ENCODE peak calls at places on chromosomes 16 and 17, in ten cellular contexts. Z is upper lobe of left lung; I is Ammon's horn; O is dorsolateral prefrontal cortex; T is activated naive CD4-positive, alpha-beta T cell; Q is stimulated activated naive CD8-positive, alpha-beta T cell treated with anti-CD3 and anti-CD28 coated beads, Interleukin-15, Interleukin-2, amounts not matched to agents 100 U/mL and 50 U/mL, for 24 hours; V is Calu3; H is AG09309; F is GOT3; R is PC-3. X is an unnamed sample.

GRCh38 chr17:45640141-45640850 is 143.8 kb upstream of the CRHR1 start:
- DNase-seq in Z (no peak), I (peak), O (peak), T (no peak), Q (peak), V (peak), H (peak), F (no peak), R (peak), X (no peak)

GRCh38 chr16:84687715-84688114 is 12.1 kb upstream of the USP10 start:
- DNase-seq in Z (no peak), I (no peak), O (no peak), T (no peak), Q (no peak), V (no peak), H (peak), F (no peak), R (peak), X (no peak)

GRCh38 chr17:80308672-80309517 is 48.2 kb downstream of the RNF213 start:
- DNase-seq in Z (no peak), I (no peak), O (no peak), T (no peak), Q (no peak), V (no peak), H (no peak), F (no peak), R (no peak), X (no peak)

GRCh38 chr16:30753596-30753995 is 5.4 kb downstream of the PHKG2 start:
- DNase-seq in Z (no peak), I (no peak), O (no peak), T (no peak), Q (no peak), V (no peak), H (no peak), F (no peak), R (no peak), X (no peak)

GRCh38 chr17:6104956-6105355 is 34.8 kb downstream of the WSCD1 start:
- DNase-seq in Z (no peak), I (no peak), O (peak), T (no peak), Q (no peak), V (no peak), H (no peak), F (no peak), R (peak), X (no peak)

GRCh38 chr17:75731086-75731715 is 9.9 kb downstream of the ITGB4 start:
- DNase-seq in Z (no peak), I (no peak), O (no peak), T (no peak), Q (no peak), V (no peak), H (no peak), F (no peak), R (no peak), X (no peak)

GRCh38 chr17:67608691-67609090 is 109.0 kb upstream of the NOL11 start:
- DNase-seq in Z (no peak), I (peak), O (peak), T (no peak), Q (no peak), V (no peak), H (peak), F (no peak), R (peak), X (no peak)

GRCh38 chr16:13421726-13422125 is 498.2 kb upstream of the ERCC4 start:
- DNase-seq in Z (no peak), I (no peak), O (no peak), T (no peak), Q (no peak), V (no peak), H (no peak), F (no peak), R (no peak), X (no peak)

GRCh38 chr17:28328325-28328724 is 6.9 kb downstream of the IFT20 start:
- DNase-seq in Z (no peak), I (no peak), O (no peak), T (no peak), Q (no peak), V (no peak), H (no peak), F (no peak), R (no peak), X (no peak)

GRCh38 chr16:19505600-19506303 is 16.1 kb downstream of the GDE1 start:
- DNase-seq in Z (no peak), I (no peak), O (no peak), T (no peak), Q (no peak), V (no peak), H (no peak), F (no peak), R (peak), X (no peak)

GRCh38 chr17:2123467-2124251 is 68.8 kb downstream of the HIC1 start:
- DNase-seq in Z (no peak), I (peak), O (no peak), T (no peak), Q (no peak), V (no peak), H (no peak), F (no peak), R (no peak), X (no peak)

GRCh38 chr16:70694088-70694487 is 8.2 kb upstream of the MTSS2 start:
- DNase-seq in Z (no peak), I (no peak), O (no peak), T (no peak), Q (no peak), V (no peak), H (no peak), F (no peak), R (peak), X (peak)

GRCh38 chr16:19898924-19899604 is 14.4 kb upstream of the GPRC5B start:
- DNase-seq in Z (no peak), I (peak), O (no peak), T (no peak), Q (peak), V (peak), H (peak), F (no peak), R (peak), X (no peak)

GRCh38 chr16:78230832-78231231 is 131.4 kb downstream of the WWOX start:
- DNase-seq in Z (no peak), I (no peak), O (no peak), T (no peak), Q (no peak), V (no peak), H (no peak), F (no peak), R (peak), X (no peak)

GRCh38 chr17:59842901-59843652 is 49.7 kb downstream of the TUBD1 start:
- DNase-seq in Z (no peak), I (peak), O (no peak), T (no peak), Q (peak), V (peak), H (peak), F (peak), R (peak), X (peak)

GRCh38 chr16:72995151-72995881 is 52.6 kb downstream of the ZFHX3 start:
- DNase-seq in Z (no peak), I (no peak), O (no peak), T (no peak), Q (peak), V (peak), H (no peak), F (no peak), R (no peak), X (no peak)

GRCh38 chr17:67281053-67281452 is 36.1 kb upstream of the HELZ start:
- DNase-seq in Z (no peak), I (no peak), O (no peak), T (no peak), Q (no peak), V (no peak), H (no peak), F (no peak), R (no peak), X (no peak)

GRCh38 chr17:74527081-74527480 is 4.2 kb downstream of the CD300LB start:
- DNase-seq in Z (no peak), I (no peak), O (no peak), T (no peak), Q (no peak), V (no peak), H (no peak), F (no peak), R (no peak), X (no peak)

GRCh38 chr17:15462962-15463361 is 4.5 kb downstream of the CDRT4 start:
- DNase-seq in Z (no peak), I (no peak), O (no peak), T (no peak), Q (no peak), V (no peak), H (no peak), F (no peak), R (no peak), X (no peak)

GRCh38 chr17:4980644-4981216 is 6.7 kb downstream of the CAMTA2 start:
- DNase-seq in Z (no peak), I (peak), O (no peak), T (no peak), Q (peak), V (peak), H (no peak), F (no peak), R (peak), X (no peak)

GRCh38 chr17:58161566-58161965 is 5.2 kb upstream of the OR4D2 start:
- DNase-seq in Z (no peak), I (no peak), O (no peak), T (no peak), Q (no peak), V (no peak), H (no peak), F (no peak), R (no peak), X (no peak)

GRCh38 chr17:18353541-18353940 is 9.8 kb downstream of the SHMT1 start:
- DNase-seq in Z (no peak), I (no peak), O (no peak), T (no peak), Q (no peak), V (no peak), H (no peak), F (no peak), R (no peak), X (no peak)

GRCh38 chr17:55266958-55267688 is 2.4 kb downstream of the HLF start:
- DNase-seq in Z (no peak), I (no peak), O (no peak), T (no peak), Q (no peak), V (no peak), H (no peak), F (no peak), R (no peak), X (no peak)

GRCh38 chr17:78596871-78597635 is 19.9 kb upstream of the DNAH17 start:
- DNase-seq in Z (no peak), I (no peak), O (no peak), T (no peak), Q (no peak), V (no peak), H (no peak), F (no peak), R (no peak), X (no peak)

GRCh38 chr17:40437095-40437732 is 6.0 kb upstream of the IGFBP4 start:
- DNase-seq in Z (no peak), I (no peak), O (no peak), T (no peak), Q (no peak), V (peak), H (no peak), F (no peak), R (no peak), X (no peak)

GRCh38 chr17:10149573-10150399 is 48.6 kb downstream of the GAS7 start:
- DNase-seq in Z (no peak), I (peak), O (no peak), T (no peak), Q (peak), V (peak), H (no peak), F (no peak), R (peak), X (no peak)

GRCh38 chr17:52106638-52107261 is 51.8 kb downstream of the CA10 start:
- DNase-seq in Z (no peak), I (peak), O (peak), T (no peak), Q (peak), V (peak), H (no peak), F (no peak), R (peak), X (peak)

X was measured in SW 1271.